ENCODE peak calls at places on chromosomes 2 and 18, in five cellular contexts. W is mesothelial cell of epicardium, G is B cell, Y is RWPE1, L is lower leg skin. R is an unnamed sample.

GRCh38 chr18:57837917-57838548 is 34.9 kb upstream of the ATP8B1 start:
- DNase-seq in W (no peak), G (peak; percentile 77), Y (no peak), L (no peak), R (peak; percentile 33)

GRCh38 chr18:63451774-63452173 is 25.0 kb upstream of the SERPINB5 start:
- DNase-seq in W (no peak), G (no peak), Y (peak; percentile 38), L (no peak), R (no peak)

GRCh38 chr2:144824611-144825010 is 304.7 kb upstream of the ZEB2 start:
- DNase-seq in W (no peak), G (no peak), Y (no peak), L (no peak), R (no peak)

GRCh38 chr18:79106084-79106483 is 36.9 kb downstream of the ATP9B start:
- DNase-seq in W (no peak), G (no peak), Y (no peak), L (no peak), R (no peak)

GRCh38 chr2:16167471-16168426 is 227.4 kb downstream of the MYCN start:
- DNase-seq in W (no peak), G (no peak), Y (no peak), L (no peak), R (no peak)

GRCh38 chr2:149360106-149360505 is 29.7 kb downstream of the LYPD6 start:
- DNase-seq in W (no peak), G (no peak), Y (no peak), L (no peak), R (no peak)

GRCh38 chr18:75844102-75844604 is 416.6 kb upstream of the SMIM21 start:
- DNase-seq in W (no peak), G (no peak), Y (no peak), L (no peak), R (no peak)

GRCh38 chr18:37482433-37482832 is 83.2 kb downstream of the CELF4 start:
- DNase-seq in W (no peak), G (no peak), Y (no peak), L (no peak), R (no peak)

GRCh38 chr2:105915005-105915558 is 170.4 kb downstream of the NCK2 start:
- DNase-seq in W (no peak), G (no peak), Y (no peak), L (no peak), R (no peak)

GRCh38 chr2:67782443-67782842 is 280.4 kb downstream of the C1D start:
- DNase-seq in W (no peak), G (no peak), Y (no peak), L (no peak), R (no peak)

GRCh38 chr2:61620244-61621159 is 82.3 kb upstream of the XPO1 start:
- DNase-seq in W (no peak), G (no peak), Y (peak; percentile 42), L (no peak), R (peak; percentile 44)

GRCh38 chr2:18378020-18378653 is 182.3 kb downstream of the RDH14 start:
- DNase-seq in W (peak; percentile 51), G (no peak), Y (peak; percentile 64), L (no peak), R (peak; percentile 33)

GRCh38 chr2:205405194-205405593 is 277.1 kb upstream of the NRP2 start:
- DNase-seq in W (no peak), G (no peak), Y (no peak), L (no peak), R (no peak)

GRCh38 chr18:13436596-13436995 is 218.0 kb downstream of the LDLRAD4 start:
- DNase-seq in W (no peak), G (no peak), Y (no peak), L (no peak), R (no peak)

GRCh38 chr2:216327447-216327846 is 44.8 kb downstream of the MARCHF4 start:
- DNase-seq in W (no peak), G (no peak), Y (no peak), L (no peak), R (no peak)

DNA sequence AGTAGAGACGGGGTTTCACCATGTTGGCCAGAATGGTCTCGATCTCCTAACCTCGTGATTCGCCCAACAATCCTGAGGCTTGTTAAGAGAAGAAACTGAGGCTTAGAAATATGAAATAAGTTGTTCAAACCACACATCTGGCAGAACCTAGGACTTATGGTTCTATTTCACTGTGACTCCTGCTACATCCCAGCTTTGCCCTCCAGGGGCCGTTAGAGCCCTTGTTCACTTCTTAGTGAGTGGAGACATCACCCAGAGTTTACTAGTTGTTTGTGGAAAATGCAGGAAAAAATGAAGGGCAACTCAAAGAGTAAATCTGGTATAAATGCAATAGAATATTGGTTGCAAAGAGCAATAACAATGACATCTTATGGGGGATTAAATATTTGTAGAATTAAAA is 43.9 kb downstream of the MARCHF4 start:
- DNase-seq in W (no peak), G (no peak), Y (peak; percentile 34), L (no peak), R (no peak)
- TF ChIP-seq CTCF in W (no peak), G (no peak), Y (no peak), L (no peak), R (no peak)

DNA sequence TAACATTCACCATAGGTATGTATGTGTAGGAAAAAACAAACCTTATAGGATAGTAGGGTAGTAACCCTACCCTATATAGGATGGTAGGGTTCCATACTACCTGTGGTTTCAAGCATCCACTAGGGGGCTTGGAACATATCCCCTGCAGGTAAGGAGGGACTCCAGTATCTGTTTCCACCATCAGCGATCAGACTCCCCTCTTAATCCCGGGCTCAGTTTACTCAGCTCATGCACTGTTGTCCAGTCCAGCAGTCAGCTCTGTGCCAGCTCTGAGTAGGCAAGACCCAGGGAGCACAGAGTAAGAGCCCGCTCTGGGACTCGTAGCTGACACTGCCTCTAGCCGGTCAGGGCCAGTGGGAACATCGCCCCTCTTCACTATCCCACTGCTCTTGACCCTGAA is 61.7 kb downstream of the MEX3C start:
- DNase-seq in W (no peak), G (no peak), Y (no peak), L (no peak), R (no peak)
- TF ChIP-seq CTCF in W (no peak), G (peak; percentile 36), Y (no peak), L (no peak), R (peak; percentile 31)

GRCh38 chr18:49179222-49179621 is 228.5 kb upstream of the SMAD7 start:
- DNase-seq in W (no peak), G (no peak), Y (no peak), L (no peak), R (no peak)

GRCh38 chr18:49175476-49175875 is 224.7 kb upstream of the SMAD7 start:
- DNase-seq in W (no peak), G (no peak), Y (no peak), L (no peak), R (no peak)

GRCh38 chr18:49177812-49178211 is 227.0 kb upstream of the SMAD7 start:
- DNase-seq in W (no peak), G (no peak), Y (no peak), L (no peak), R (no peak)

GRCh38 chr18:49177071-49177470 is 226.3 kb upstream of the SMAD7 start:
- DNase-seq in W (no peak), G (no peak), Y (no peak), L (no peak), R (no peak)

GRCh38 chr18:49178736-49179135 is 228.0 kb upstream of the SMAD7 start:
- DNase-seq in W (no peak), G (no peak), Y (no peak), L (no peak), R (no peak)
- TF ChIP-seq CTCF in W (peak; percentile 53), G (peak; percentile 47), Y (peak; percentile 43), L (no peak), R (peak; percentile 63)

GRCh38 chr2:170012773-170013172 is 165.2 kb upstream of the MYO3B start:
- DNase-seq in W (no peak), G (no peak), Y (no peak), L (no peak), R (no peak)
- TF ChIP-seq CTCF in W (no peak), G (no peak), Y (no peak), L (no peak), R (no peak)

DNA sequence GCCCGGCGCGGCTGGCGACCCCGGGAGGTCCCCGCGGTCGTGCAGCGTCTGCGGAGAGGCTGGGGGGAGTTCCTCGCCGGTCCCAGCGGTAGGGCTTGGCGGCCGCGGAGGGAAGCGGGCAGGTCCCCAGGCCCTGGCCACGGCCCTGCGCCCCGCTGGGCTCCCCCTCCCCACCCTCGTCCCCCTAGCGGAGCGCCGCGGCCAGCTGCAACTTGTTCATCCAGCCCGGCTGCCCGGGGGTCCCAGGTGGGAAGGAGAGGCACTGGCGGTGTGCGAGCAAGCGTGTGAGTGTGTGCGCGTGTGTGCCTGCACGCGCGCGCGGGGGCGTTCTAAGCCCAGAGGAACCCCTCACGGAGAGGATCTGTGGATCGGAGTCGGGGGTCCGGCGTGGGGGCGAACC is 1.3 kb downstream of the PTPRM start:
- DNase-seq in W (peak; percentile 71), G (no peak), Y (no peak), L (no peak), R (no peak)
- TF ChIP-seq CTCF in W (peak; percentile 27), G (no peak), Y (peak; percentile 25), L (no peak), R (no peak)

DNA sequence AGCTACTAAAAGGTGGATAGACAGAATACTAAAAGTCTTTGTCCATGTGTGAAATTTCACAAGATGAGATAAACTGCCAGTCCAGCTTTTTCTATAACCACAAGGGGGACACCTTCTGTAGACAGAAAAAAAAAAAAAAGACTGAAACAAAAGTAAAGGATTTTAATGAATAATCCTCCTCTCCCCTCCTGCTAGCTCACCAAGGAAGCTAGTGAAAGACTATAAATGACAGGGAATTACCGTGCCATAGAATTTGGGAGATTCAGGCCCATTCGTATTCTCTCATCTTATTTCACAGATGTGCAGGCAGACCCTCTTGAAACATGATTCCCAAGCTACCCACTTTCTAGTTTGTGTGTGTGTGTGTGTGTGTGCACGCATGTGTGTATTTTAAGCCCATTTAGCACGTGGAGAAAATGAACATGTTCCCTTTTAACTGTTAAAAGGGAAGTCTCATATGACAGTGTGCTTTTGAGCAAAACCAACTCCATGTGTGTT is 36.3 kb upstream of the SLC8A1 start:
- DNase-seq in W (no peak), G (no peak), Y (peak; percentile 13), L (no peak), R (no peak)
- TF ChIP-seq CTCF in W (peak; percentile 80), G (no peak), Y (peak; percentile 46), L (no peak), R (no peak)

GRCh38 chr2:102418421-102418961 is 4.5 kb upstream of the IL18RAP start:
- DNase-seq in W (no peak), G (no peak), Y (no peak), L (no peak), R (no peak)

GRCh38 chr2:102421890-102422759 is 835 bp upstream of the IL18RAP start:
- DNase-seq in W (no peak), G (no peak), Y (no peak), L (no peak), R (no peak)

GRCh38 chr2:102422910-102423309 is at the start of gene IL18RAP:
- DNase-seq in W (no peak), G (no peak), Y (no peak), L (no peak), R (no peak)

GRCh38 chr2:102420290-102420689 is 2.7 kb upstream of the IL18RAP start:
- DNase-seq in W (no peak), G (no peak), Y (no peak), L (no peak), R (no peak)

GRCh38 chr2:102417946-102418345 is 5.0 kb upstream of the IL18RAP start:
- DNase-seq in W (no peak), G (no peak), Y (no peak), L (no peak), R (no peak)
- TF ChIP-seq CTCF in W (no peak), G (no peak), Y (no peak), L (no peak), R (no peak)

R was measured in GM13977.